ENCODE peak calls at places on chromosomes 2 and 18, in four cellular contexts. I is GM10248, F is RWPE1, R is endothelial cell. G is an unnamed sample.

GRCh38 chr2:96733931-96734330 is 5.9 kb downstream of the LMAN2L start:
- DNase-seq in I (no peak), R (no peak), F (no peak), G (no peak)

GRCh38 chr2:221588306-221588985 is 16.3 kb upstream of the EPHA4 start:
- DNase-seq in F (no peak), R (no peak), I (no peak), G (no peak)

GRCh38 chr2:50863856-50864255 is 168.1 kb downstream of the NRXN1 start:
- DNase-seq in I (no peak), F (no peak), R (no peak), G (no peak)

GRCh38 chr18:49355028-49355427 is 105.4 kb downstream of the DYM start:
- DNase-seq in I (no peak), F (no peak), R (no peak), G (no peak)

GRCh38 chr2:156909983-156910382 is 347.5 kb upstream of the GALNT5 start:
- DNase-seq in I (no peak), F (no peak), R (no peak), G (no peak)

GRCh38 chr2:223414646-223415045 is 187.5 kb downstream of the SCG2 start:
- DNase-seq in F (no peak), R (no peak), I (no peak), G (no peak)

GRCh38 chr2:50952596-50952995 is 79.3 kb downstream of the NRXN1 start:
- DNase-seq in R (no peak), I (no peak), F (peak; percentile 55), G (peak; percentile 85)

GRCh38 chr2:216903470-216903869 is 43.6 kb upstream of the TNP1 start:
- DNase-seq in I (no peak), F (no peak), R (no peak), G (no peak)

GRCh38 chr2:169734172-169734847 is 678 bp downstream of the KLHL23 start:
- DNase-seq in F (peak; percentile 27), R (peak; percentile 55), I (peak; percentile 48), G (peak; percentile 27)

GRCh38 chr2:158134655-158135054 is 33.0 kb downstream of the UPP2 start:
- DNase-seq in R (no peak), F (no peak), I (no peak), G (no peak)

DNA sequence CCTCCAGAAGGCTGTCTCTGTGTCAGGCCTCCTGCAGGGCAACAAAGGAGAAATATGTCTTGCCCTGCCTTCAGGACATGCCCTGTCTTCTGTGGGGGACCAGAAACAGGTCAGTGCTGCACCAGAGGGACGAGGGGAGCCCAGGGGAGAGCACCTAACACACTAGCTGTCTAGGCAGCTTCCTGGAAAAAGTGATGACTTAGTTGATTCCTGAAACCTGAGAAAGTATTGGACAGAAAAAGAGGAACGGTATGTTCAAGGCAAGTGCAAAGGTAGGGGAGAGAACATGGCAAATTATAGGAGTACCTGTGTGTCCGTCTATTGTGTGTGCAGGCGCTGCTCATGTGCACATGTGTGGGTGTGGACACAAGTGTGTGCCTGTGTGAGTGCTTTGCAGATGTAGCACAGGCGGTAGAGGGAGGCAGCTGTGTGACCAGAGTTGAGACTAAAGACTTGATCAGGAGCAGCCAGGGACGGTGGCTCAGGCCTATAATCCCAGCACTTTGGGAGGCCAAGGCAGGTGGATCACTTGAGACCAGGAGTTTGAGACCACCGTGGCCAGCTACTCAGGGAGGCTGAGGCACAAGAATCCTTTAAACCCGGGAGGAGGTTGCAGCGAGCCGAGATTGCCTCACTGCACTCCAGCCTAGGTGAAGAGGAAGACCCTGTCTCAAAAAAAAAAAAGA is 119.5 kb downstream of the GYPC start:
- DNase-seq in I (no peak), R (no peak), F (no peak), G (no peak)
- TF ChIP-seq CTCF in I (no peak), R (no peak), F (no peak), G (no peak)

GRCh38 chr18:61579581-61579980 is 246.4 kb downstream of the CDH20 start:
- DNase-seq in I (no peak), R (no peak), F (no peak), G (no peak)

GRCh38 chr18:61580061-61580460 is 246.8 kb downstream of the CDH20 start:
- DNase-seq in F (no peak), R (no peak), I (no peak), G (no peak)

GRCh38 chr18:61582205-61582710 is 249.0 kb downstream of the CDH20 start:
- DNase-seq in I (no peak), R (no peak), F (no peak), G (no peak)

GRCh38 chr18:61581578-61582204 is 248.5 kb downstream of the CDH20 start:
- DNase-seq in F (peak; percentile 81), I (peak; percentile 79), R (peak; percentile 90), G (peak; percentile 60)

DNA sequence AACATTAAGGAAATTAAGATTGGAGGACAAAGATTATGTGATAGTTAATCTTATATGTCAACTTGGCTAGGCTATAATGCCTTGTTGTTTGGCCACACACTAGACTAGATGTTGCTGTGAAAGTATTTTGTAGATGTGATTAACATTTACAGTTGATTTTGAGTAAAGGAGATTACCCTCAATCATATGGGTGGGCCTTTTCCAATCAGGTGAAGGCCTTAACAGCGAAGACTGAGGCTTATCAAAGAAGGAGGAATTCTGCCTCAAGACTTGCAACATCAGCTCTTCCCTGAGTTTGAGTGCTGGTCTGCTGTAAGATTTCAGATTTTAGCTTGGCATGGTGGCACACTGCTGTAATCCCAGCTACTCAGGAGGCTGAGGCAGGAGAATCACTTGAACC is 250.3 kb downstream of the CDH20 start:
- DNase-seq in I (no peak), R (no peak), F (no peak), G (no peak)
- TF ChIP-seq CTCF in I (no peak), R (no peak), F (no peak), G (no peak)

GRCh38 chr2:47313728-47314127 is 89.2 kb upstream of the MSH2 start:
- DNase-seq in F (no peak), I (no peak), R (no peak), G (no peak)
- TF ChIP-seq CTCF in F (no peak), I (peak; percentile 13), R (no peak), G (no peak)

GRCh38 chr2:64661770-64662169 is 8.1 kb upstream of the SERTAD2 start:
- DNase-seq in R (no peak), F (no peak), I (peak; percentile 40), G (no peak)
- TF ChIP-seq CTCF in R (no peak), F (no peak), I (no peak), G (no peak)

DNA sequence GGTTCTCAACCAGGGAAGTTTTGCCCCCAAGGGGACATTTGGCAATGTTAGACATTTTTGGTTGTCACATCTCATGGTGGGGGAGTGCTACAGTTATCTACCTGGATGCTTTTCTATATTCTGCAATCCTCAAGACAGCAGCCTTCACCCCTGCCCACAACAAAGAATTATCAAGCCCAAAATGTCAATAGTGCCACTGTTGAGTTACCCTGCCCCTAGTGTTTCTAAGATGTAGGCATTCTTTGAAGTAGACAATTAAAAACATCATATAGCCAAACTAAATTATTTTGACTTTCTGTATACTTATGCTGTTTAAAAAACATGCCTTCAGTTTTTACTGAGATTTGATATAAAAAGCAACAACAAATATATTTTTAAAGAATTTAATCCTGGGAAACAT is 48.0 kb downstream of the ABI2 start:
- DNase-seq in F (no peak), I (no peak), R (no peak), G (no peak)
- TF ChIP-seq CTCF in F (no peak), I (no peak), R (no peak), G (peak; percentile 9)

GRCh38 chr2:64143154-64144056 is 815 bp downstream of the PELI1 start:
- DNase-seq in R (peak; percentile 56), F (peak; percentile 36), I (peak; percentile 18), G (peak; percentile 57)

GRCh38 chr2:64145760-64146159 is 1.5 kb upstream of the PELI1 start:
- DNase-seq in F (no peak), R (no peak), I (no peak), G (peak; percentile 42)

GRCh38 chr2:64142817-64143153 is 1.4 kb downstream of the PELI1 start:
- DNase-seq in F (no peak), I (no peak), R (no peak), G (no peak)

GRCh38 chr2:64145119-64145518 is 899 bp upstream of the PELI1 start:
- DNase-seq in I (no peak), F (no peak), R (no peak), G (no peak)

GRCh38 chr2:64144057-64145013 is at the start of gene PELI1:
- DNase-seq in R (peak; percentile 94), I (peak; percentile 94), F (peak; percentile 92), G (peak; percentile 96)
- TF ChIP-seq CTCF in R (no peak), I (peak; percentile 49), F (no peak), G (peak; percentile 20)